ENCODE peak calls at places on chromosomes 3 and 15, in seven cellular contexts. E is heart right ventricle, F is neural progenitor cell, O is mucosa of descending colon, Z is RWPE2, Y is cardiac muscle cell, D is tibial nerve. H is an unnamed sample. For H3K36me3, the result is how much of the 10 kb centered on the place peaks cover.

GRCh38 chr15:55909036-55909811 is 84.2 kb downstream of the NEDD4 start:
- DNase-seq in E (no peak), F (no peak), O (no peak), Z (no peak), Y (peak), D (no peak), H (no peak)

GRCh38 chr3:124562769-124563168 is 167.5 kb upstream of the UMPS start:
- DNase-seq in E (no peak), F (no peak), O (no peak), Z (no peak), Y (no peak), D (no peak), H (no peak)

GRCh38 chr15:51156957-51157356 is 62.3 kb upstream of the TNFAIP8L3 start:
- DNase-seq in E (no peak), F (no peak), O (no peak), Z (no peak), Y (no peak), D (no peak), H (no peak)

GRCh38 chr3:28576590-28577220 is 228.1 kb upstream of the AZI2 start:
- DNase-seq in E (no peak), F (peak), O (no peak), Z (no peak), Y (no peak), D (no peak), H (no peak)

GRCh38 chr3:69306239-69307185 is 79.4 kb downstream of the FRMD4B start:
- DNase-seq in E (peak), F (peak), O (peak), Z (no peak), Y (peak), D (peak), H (peak)

GRCh38 chr3:156463123-156463522 is 91.8 kb downstream of the SSR3 start:
- DNase-seq in E (no peak), F (no peak), O (no peak), Z (no peak), Y (no peak), D (no peak), H (no peak)

GRCh38 chr15:70566989-70567388 is 196.4 kb downstream of the UACA start:
- DNase-seq in E (no peak), F (no peak), O (no peak), Z (no peak), Y (no peak), D (no peak), H (no peak)

GRCh38 chr3:177468816-177469590 is 271.7 kb upstream of the TBL1XR1 start:
- DNase-seq in E (no peak), F (no peak), O (no peak), Z (no peak), Y (peak), D (no peak), H (no peak)

GRCh38 chr3:179301645-179302044 is 21.2 kb upstream of the ZNF639 start:
- DNase-seq in E (no peak), F (no peak), O (no peak), Z (no peak), Y (no peak), D (no peak), H (no peak)

GRCh38 chr3:93962798-93963197 is 10.9 kb downstream of the PROS1 start:
- DNase-seq in E (no peak), F (no peak), O (no peak), Z (no peak), Y (no peak), D (no peak), H (no peak)

GRCh38 chr3:12681089-12681488 is 17.2 kb upstream of the RAF1 start:
- DNase-seq in E (no peak), F (no peak), O (no peak), Z (no peak), Y (no peak), D (no peak), H (no peak)

GRCh38 chr3:72894941-72895552 is 7.2 kb downstream of the GXYLT2 start:
- DNase-seq in E (no peak), F (no peak), O (no peak), Z (no peak), Y (peak), D (no peak), H (no peak)

GRCh38 chr15:71730277-71731144 is 79.8 kb upstream of the NR2E3 start:
- DNase-seq in E (peak), F (peak), O (peak), Z (no peak), Y (peak), D (peak), H (peak)

GRCh38 chr3:46994801-46995731 is 15.6 kb downstream of the NBEAL2 start:
- DNase-seq in E (no peak), F (no peak), O (no peak), Z (peak), Y (no peak), D (no peak), H (peak)

GRCh38 chr3:117399311-117400068 is 689.9 kb downstream of the TUSC7 start:
- DNase-seq in E (no peak), F (peak), O (no peak), Z (no peak), Y (peak), D (no peak), H (no peak)

GRCh38 chr15:45454825-45455224 is 67.7 kb downstream of the SLC30A4 start:
- DNase-seq in E (peak), F (no peak), O (peak), Z (peak), Y (peak), D (peak), H (peak)

GRCh38 chr15:99433026-99433756 is 132.6 kb upstream of the MEF2A start:
- DNase-seq in E (peak), F (no peak), O (peak), Z (peak), Y (peak), D (no peak), H (peak)

GRCh38 chr3:3699816-3700633 is 99.2 kb upstream of the LRRN1 start:
- DNase-seq in E (no peak), F (no peak), O (no peak), Z (no peak), Y (no peak), D (no peak), H (no peak)

GRCh38 chr15:45364271-45364670 is 14.1 kb downstream of the GATM start:
- DNase-seq in E (no peak), F (no peak), O (no peak), Z (no peak), Y (no peak), D (no peak), H (no peak)

GRCh38 chr3:187223799-187224198 is 26.5 kb downstream of the RTP1 start:
- DNase-seq in E (no peak), F (no peak), O (no peak), Z (no peak), Y (no peak), D (no peak), H (no peak)

GRCh38 chr3:57696861-57697321 is 4.0 kb upstream of the DENND6A start:
- DNase-seq in E (no peak), F (no peak), O (no peak), Z (no peak), Y (no peak), D (no peak), H (no peak)

GRCh38 chr3:147507638-147508286 is 98.6 kb downstream of the ZIC1 start:
- DNase-seq in E (no peak), F (no peak), O (no peak), Z (no peak), Y (peak), D (peak), H (no peak)

GRCh38 chr15:38049876-38050275 is 115.4 kb downstream of the TMCO5A start:
- DNase-seq in E (no peak), F (no peak), O (no peak), Z (no peak), Y (peak), D (no peak), H (no peak)

GRCh38 chr15:80986487-80986886 is 3.1 kb downstream of the MESD start:
- DNase-seq in E (no peak), F (no peak), O (no peak), Z (no peak), Y (no peak), D (no peak), H (no peak)

GRCh38 chr3:156762631-156763185 is 63.4 kb upstream of the LEKR1 start:
- DNase-seq in E (peak), F (no peak), O (no peak), Z (no peak), Y (peak), D (no peak), H (no peak)

GRCh38 chr3:4736284-4736861 is 242.9 kb upstream of the BHLHE40 start:
- DNase-seq in E (peak), F (no peak), O (no peak), Z (no peak), Y (peak), D (no peak), H (no peak)

GRCh38 chr3:105836533-105836932 is 32.3 kb downstream of the CBLB start:
- DNase-seq in E (peak), F (no peak), O (no peak), Z (no peak), Y (peak), D (no peak), H (no peak)

GRCh38 chr3:137709011-137709601 is 55.0 kb upstream of the SOX14 start:
- DNase-seq in E (no peak), F (peak), O (peak), Z (no peak), Y (no peak), D (no peak), H (no peak)

GRCh38 chr3:170953736-170954135 is 45.3 kb upstream of the EIF5A2 start:
- DNase-seq in E (no peak), F (peak), O (no peak), Z (no peak), Y (no peak), D (no peak), H (no peak)

GRCh38 chr3:143648708-143649107 is 199.6 kb downstream of the SLC9A9 start:
- DNase-seq in E (no peak), F (peak), O (no peak), Z (no peak), Y (peak), D (no peak), H (no peak)

GRCh38 chr15:31497838-31498237 is 171.2 kb downstream of the KLF13 start:
- DNase-seq in E (no peak), F (no peak), O (no peak), Z (peak), Y (no peak), D (peak), H (no peak)

GRCh38 chr3:36201546-36201945 is 178.8 kb upstream of the STAC start:
- DNase-seq in E (no peak), F (no peak), O (no peak), Z (no peak), Y (no peak), D (no peak), H (no peak)

GRCh38 chr3:132407025-132407424 is 10.3 kb upstream of the DNAJC13 start:
- DNase-seq in E (no peak), F (no peak), O (no peak), Z (no peak), Y (no peak), D (no peak), H (no peak)

GRCh38 chr3:184314700-184315505 is 497 bp downstream of the EIF4G1 start:
- DNase-seq in E (peak), F (peak), O (peak), Z (no peak), Y (peak), D (peak), H (peak)

GRCh38 chr3:136860541-136860940 is 1.5 kb upstream of the NCK1 start:
- DNase-seq in E (no peak), F (peak), O (no peak), Z (no peak), Y (peak), D (no peak), H (no peak)

GRCh38 chr3:129650256-129650872 is 43.9 kb upstream of the PLXND1 start:
- DNase-seq in E (peak), F (peak), O (peak), Z (no peak), Y (peak), D (peak), H (peak)

GRCh38 chr3:50890688-50891344 is 216.1 kb downstream of the DOCK3 start:
- DNase-seq in E (no peak), F (no peak), O (no peak), Z (no peak), Y (no peak), D (no peak), H (no peak)

GRCh38 chr15:52344592-52344991 is 49.0 kb upstream of the MYO5C start:
- DNase-seq in E (no peak), F (no peak), O (no peak), Z (no peak), Y (no peak), D (no peak), H (no peak)

GRCh38 chr3:151879037-151879436 is 5.6 kb downstream of the SUCNR1 start:
- DNase-seq in E (no peak), F (no peak), O (no peak), Z (no peak), Y (no peak), D (no peak), H (no peak)

GRCh38 chr3:151873433-151873832 is at the start of gene SUCNR1:
- DNase-seq in E (no peak), F (no peak), O (peak), Z (no peak), Y (no peak), D (no peak), H (no peak)

GRCh38 chr3:151878445-151878844 is 5.0 kb downstream of the SUCNR1 start:
- DNase-seq in E (peak), F (no peak), O (no peak), Z (no peak), Y (no peak), D (no peak), H (no peak)

GRCh38 chr3:151877269-151877668 is 3.8 kb downstream of the SUCNR1 start:
- DNase-seq in E (no peak), F (no peak), O (no peak), Z (no peak), Y (no peak), D (no peak), H (no peak)

DNA sequence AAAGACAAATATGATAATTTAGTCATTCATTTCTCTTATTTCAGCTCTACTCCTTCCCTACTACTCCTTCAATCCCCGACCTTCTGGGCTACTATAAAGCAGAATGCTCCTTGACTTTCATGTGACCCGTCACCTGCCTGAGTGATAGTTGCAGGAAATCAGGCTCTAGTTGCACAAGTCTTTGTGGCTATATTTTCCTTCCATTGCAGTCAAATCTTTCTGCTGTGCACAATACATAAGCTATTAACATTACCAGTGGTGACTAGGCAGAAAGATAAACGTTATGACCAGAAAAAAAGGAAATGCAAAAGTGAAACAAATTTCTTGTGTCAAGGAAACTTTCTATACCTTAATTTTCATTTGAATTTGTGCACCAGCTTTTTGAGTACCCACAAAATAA is 2.3 kb downstream of the SUCNR1 start:
- DNase-seq in E (no peak), F (no peak), O (peak), Z (no peak), Y (peak), D (no peak), H (no peak)
- H3K4me3 ChIP-seq in E (no peak), F (no peak), O (no peak), Z (no peak), Y (no peak), D (no peak), H (no peak)

GRCh38 chr15:58761010-58761388 is 10.1 kb upstream of the MINDY2 start:
- DNase-seq in E (no peak), F (no peak), O (no peak), Z (no peak), Y (no peak), D (no peak), H (no peak)
- TF ChIP-seq CTCF in E (no peak), F (no peak), O (no peak), Z (peak), Y (no peak), D (no peak), H (no peak)

GRCh38 chr15:90493647-90494046 is 36.1 kb upstream of the CRTC3 start:
- DNase-seq in E (no peak), F (no peak), O (no peak), Z (no peak), Y (no peak), D (no peak), H (no peak)
- H3K36me3 ChIP-seq in E (under half), F (under half), O (under half), Z (half or more), Y (under half), D (half or more), H (half or more)

DNA sequence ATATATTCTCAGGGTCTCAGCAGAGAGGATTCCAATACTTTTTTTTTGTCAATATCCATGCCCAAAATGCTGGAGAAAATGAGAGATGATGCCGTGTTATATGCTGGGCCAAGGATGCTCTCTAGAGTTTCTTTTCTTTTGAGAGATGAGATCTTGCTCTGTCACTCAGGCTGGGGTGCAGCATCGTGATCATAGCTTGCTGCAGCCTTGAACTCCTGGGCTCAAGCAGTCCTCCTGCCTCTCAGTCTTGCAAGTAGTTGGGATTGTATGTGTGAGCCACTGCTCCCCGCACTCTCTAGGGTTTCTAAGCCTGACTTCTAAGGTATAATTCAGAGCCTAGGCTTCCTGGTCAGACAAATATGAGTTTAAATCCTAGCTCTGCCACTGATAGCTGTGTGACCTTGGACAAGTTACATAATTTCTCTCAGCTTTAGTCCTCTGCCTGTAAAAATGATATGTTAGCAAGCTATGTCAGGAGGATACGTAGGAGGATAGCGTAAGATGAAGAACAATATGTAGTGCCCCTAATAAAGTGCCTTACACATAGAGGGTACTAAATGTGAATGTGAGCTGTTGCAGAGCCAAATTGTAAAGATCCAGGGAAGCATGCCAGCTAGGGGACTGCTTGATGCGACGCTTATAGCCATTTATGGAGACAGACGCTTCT is 7.3 kb downstream of the STARD9 start:
- DNase-seq in E (no peak), F (no peak), O (no peak), Z (no peak), Y (no peak), D (no peak), H (no peak)
- H3K4me3 ChIP-seq in E (peak), F (no peak), O (no peak), Z (no peak), Y (no peak), D (no peak), H (no peak)

DNA sequence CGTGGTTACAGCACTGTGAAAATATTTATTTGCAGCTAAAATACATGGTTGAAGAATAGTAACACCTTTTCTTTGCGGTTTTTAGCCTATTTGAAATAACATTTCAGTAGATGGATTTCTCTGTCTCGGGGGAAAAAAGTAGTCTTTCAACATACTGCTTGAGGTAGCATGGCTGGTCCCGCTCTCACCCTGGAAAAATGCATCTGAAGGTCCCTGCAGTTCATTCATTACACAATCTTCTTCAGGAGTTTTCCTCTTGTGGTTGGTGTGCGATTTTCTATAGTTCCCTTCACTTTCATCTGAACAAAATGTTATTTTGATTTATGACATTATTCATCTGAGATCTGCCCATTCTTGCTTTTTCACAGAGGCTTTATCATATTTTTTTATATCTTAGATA is 75.9 kb downstream of the STRIT1 start:
- DNase-seq in E (no peak), F (no peak), O (no peak), Z (no peak), Y (peak), D (no peak), H (no peak)
- TF ChIP-seq CTCF in E (no peak), F (no peak), O (no peak), Z (no peak), Y (no peak), D (no peak), H (no peak)

DNA sequence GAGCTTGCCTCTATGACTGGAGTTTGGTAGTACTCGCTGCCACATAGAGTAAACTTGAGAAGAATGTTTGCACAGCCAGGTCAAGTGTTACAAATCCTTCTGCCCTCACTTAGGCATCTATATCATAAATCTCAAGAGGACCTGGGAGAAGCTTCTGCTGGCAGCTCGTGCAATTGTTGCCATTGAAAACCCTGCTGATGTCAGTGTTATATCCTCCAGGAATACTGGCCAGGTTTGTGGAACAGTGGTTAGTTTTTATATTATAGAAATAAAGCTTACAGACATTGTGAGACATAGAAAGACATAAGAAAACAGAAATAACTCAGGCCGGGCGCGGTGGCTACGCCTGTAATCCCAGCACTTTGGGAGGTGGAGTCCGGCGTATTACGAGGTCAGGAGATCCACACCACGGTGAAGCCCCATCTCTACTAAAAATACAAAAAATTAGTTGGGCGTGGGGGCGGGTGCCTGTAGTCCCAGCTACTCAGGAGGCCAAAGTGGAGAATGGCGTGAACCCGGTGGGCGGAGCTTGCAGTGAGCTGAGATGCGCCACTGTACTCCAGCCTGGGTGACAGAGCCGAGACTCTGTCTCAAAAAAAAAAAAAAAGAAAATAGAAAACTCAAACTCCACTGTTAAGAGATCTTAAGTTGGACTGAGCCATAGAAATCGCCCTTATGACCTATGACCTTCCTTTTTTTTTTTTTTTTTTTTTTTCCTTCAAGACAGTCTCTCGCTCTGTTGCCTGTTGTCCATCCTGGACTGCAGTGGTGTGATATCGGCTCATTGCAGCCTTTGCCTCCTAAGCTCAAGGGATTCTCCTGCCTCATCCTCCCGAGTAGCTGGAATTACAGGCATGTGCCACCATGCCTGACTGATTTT is 2.2 kb downstream of the RPSA start:
- DNase-seq in E (no peak), F (no peak), O (no peak), Z (no peak), Y (no peak), D (no peak), H (no peak)
- H3K36me3 ChIP-seq in E (under half), F (under half), O (under half), Z (half or more), Y (half or more), D (half or more), H (half or more)

GRCh38 chr3:165642761-165643432 is 194.3 kb downstream of the BCHE start:
- DNase-seq in E (peak), F (no peak), O (peak), Z (no peak), Y (peak), D (peak), H (no peak)
- H3K4me3 ChIP-seq in E (no peak), F (no peak), O (no peak), Z (no peak), Y (no peak), D (no peak), H (no peak)

GRCh38 chr15:33699691-33700447 is 268.4 kb upstream of the CHRM5 start:
- DNase-seq in E (no peak), F (peak), O (no peak), Z (no peak), Y (peak), D (no peak), H (no peak)
- TF ChIP-seq CTCF in E (peak), F (peak), O (no peak), Z (no peak), Y (peak), D (no peak), H (no peak)

H was measured in heart left ventricle.